ENCODE peak calls at places on chromosomes 6 and 20, in six cellular contexts. One of them, this sample, is unnamed.

GRCh38 chr6:118165500-118165899 is 258.4 kb downstream of the SLC35F1 start:
- DNase-seq in cardiac fibroblast: no peak
- DNase-seq in mucosa of descending colon: no peak
- DNase-seq in neural progenitor cell: no peak
- DNase-seq in ovary: no peak
- DNase-seq in Peyer's patch: no peak
- DNase-seq in this sample: no peak

GRCh38 chr20:34983089-34983820 is 27.6 kb downstream of the MYH7B start:
- DNase-seq in cardiac fibroblast: no peak
- DNase-seq in ovary: no peak
- DNase-seq in Peyer's patch: no peak
- DNase-seq in mucosa of descending colon: no peak
- DNase-seq in neural progenitor cell: no peak
- DNase-seq in this sample: no peak

GRCh38 chr20:60057866-60058807 is 99.9 kb downstream of the CDH26 start:
- DNase-seq in ovary: no peak
- DNase-seq in mucosa of descending colon: peak; percentile 8
- DNase-seq in cardiac fibroblast: peak; percentile 13
- DNase-seq in neural progenitor cell: peak; percentile 62
- DNase-seq in Peyer's patch: no peak
- DNase-seq in this sample: no peak

GRCh38 chr6:558089-558488 is 98.8 kb downstream of the HUS1B start:
- DNase-seq in neural progenitor cell: no peak
- DNase-seq in Peyer's patch: no peak
- DNase-seq in cardiac fibroblast: peak; percentile 12
- DNase-seq in mucosa of descending colon: no peak
- DNase-seq in ovary: no peak
- DNase-seq in this sample: no peak

GRCh38 chr20:8144282-8145245 is 12.5 kb downstream of the PLCB1 start:
- DNase-seq in neural progenitor cell: no peak
- DNase-seq in Peyer's patch: no peak
- DNase-seq in cardiac fibroblast: peak; percentile 80
- DNase-seq in ovary: no peak
- DNase-seq in mucosa of descending colon: no peak
- DNase-seq in this sample: peak; percentile 9

GRCh38 chr6:41689171-41690008 is 46.0 kb downstream of the TFEB start:
- DNase-seq in mucosa of descending colon: no peak
- DNase-seq in neural progenitor cell: no peak
- DNase-seq in cardiac fibroblast: peak; percentile 33
- DNase-seq in Peyer's patch: no peak
- DNase-seq in ovary: peak; percentile 14
- DNase-seq in this sample: no peak

GRCh38 chr6:54493138-54493537 is 184.9 kb downstream of the TINAG start:
- DNase-seq in ovary: no peak
- DNase-seq in cardiac fibroblast: peak; percentile 47
- DNase-seq in neural progenitor cell: no peak
- DNase-seq in Peyer's patch: no peak
- DNase-seq in mucosa of descending colon: no peak
- DNase-seq in this sample: no peak

GRCh38 chr20:46255440-46256104 is 52.7 kb downstream of the CDH22 start:
- DNase-seq in Peyer's patch: peak; percentile 19
- DNase-seq in neural progenitor cell: no peak
- DNase-seq in mucosa of descending colon: peak; percentile 89
- DNase-seq in cardiac fibroblast: peak; percentile 55
- DNase-seq in ovary: peak; percentile 84
- DNase-seq in this sample: peak; percentile 2

GRCh38 chr6:142207265-142207877 is 60.3 kb downstream of the VTA1 start:
- DNase-seq in neural progenitor cell: peak; percentile 78
- DNase-seq in mucosa of descending colon: peak; percentile 48
- DNase-seq in Peyer's patch: peak; percentile 18
- DNase-seq in ovary: no peak
- DNase-seq in cardiac fibroblast: peak; percentile 81
- DNase-seq in this sample: peak; percentile 22

GRCh38 chr20:1761116-1761515 is 103.5 kb upstream of the SIRPG start:
- DNase-seq in mucosa of descending colon: no peak
- DNase-seq in cardiac fibroblast: peak; percentile 74
- DNase-seq in neural progenitor cell: no peak
- DNase-seq in Peyer's patch: no peak
- DNase-seq in ovary: no peak
- DNase-seq in this sample: no peak

GRCh38 chr6:34994693-34995092 is 105.6 kb downstream of the ANKS1A start:
- DNase-seq in mucosa of descending colon: no peak
- DNase-seq in Peyer's patch: no peak
- DNase-seq in cardiac fibroblast: no peak
- DNase-seq in neural progenitor cell: no peak
- DNase-seq in ovary: no peak
- DNase-seq in this sample: no peak

GRCh38 chr6:25389501-25389900 is 110.3 kb downstream of the CARMIL1 start:
- DNase-seq in ovary: no peak
- DNase-seq in mucosa of descending colon: no peak
- DNase-seq in neural progenitor cell: no peak
- DNase-seq in cardiac fibroblast: peak; percentile 78
- DNase-seq in Peyer's patch: no peak
- DNase-seq in this sample: no peak

GRCh38 chr6:165229216-165229615 is 80.2 kb downstream of the C6orf118 start:
- DNase-seq in cardiac fibroblast: no peak
- DNase-seq in Peyer's patch: no peak
- DNase-seq in ovary: no peak
- DNase-seq in neural progenitor cell: no peak
- DNase-seq in mucosa of descending colon: no peak
- DNase-seq in this sample: no peak

GRCh38 chr6:138099832-138100231 is 7.4 kb downstream of the PERP start:
- DNase-seq in mucosa of descending colon: peak; percentile 38
- DNase-seq in ovary: no peak
- DNase-seq in cardiac fibroblast: peak; percentile 31
- DNase-seq in Peyer's patch: no peak
- DNase-seq in neural progenitor cell: no peak
- DNase-seq in this sample: no peak

GRCh38 chr6:125821825-125822281 is 31.1 kb downstream of the NCOA7 start:
- DNase-seq in ovary: no peak
- DNase-seq in neural progenitor cell: no peak
- DNase-seq in mucosa of descending colon: peak; percentile 75
- DNase-seq in Peyer's patch: no peak
- DNase-seq in cardiac fibroblast: peak; percentile 41
- DNase-seq in this sample: no peak

GRCh38 chr6:130843575-130844320 is 16.5 kb downstream of the SMLR1 start:
- DNase-seq in Peyer's patch: no peak
- DNase-seq in mucosa of descending colon: peak; percentile 21
- DNase-seq in cardiac fibroblast: peak; percentile 53
- DNase-seq in neural progenitor cell: peak; percentile 50
- DNase-seq in ovary: no peak
- DNase-seq in this sample: peak; percentile 55

GRCh38 chr20:16147916-16148315 is 425.3 kb downstream of the KIF16B start:
- DNase-seq in cardiac fibroblast: no peak
- DNase-seq in Peyer's patch: no peak
- DNase-seq in mucosa of descending colon: no peak
- DNase-seq in neural progenitor cell: no peak
- DNase-seq in ovary: no peak
- DNase-seq in this sample: no peak

GRCh38 chr6:79868098-79868722 is 79.1 kb downstream of the ELOVL4 start:
- DNase-seq in cardiac fibroblast: peak; percentile 81
- DNase-seq in neural progenitor cell: peak; percentile 90
- DNase-seq in mucosa of descending colon: peak; percentile 78
- DNase-seq in ovary: no peak
- DNase-seq in Peyer's patch: no peak
- DNase-seq in this sample: peak; percentile 74

GRCh38 chr6:42017021-42017643 is 33.2 kb upstream of the TAF8 start:
- DNase-seq in ovary: no peak
- DNase-seq in cardiac fibroblast: peak; percentile 76
- DNase-seq in Peyer's patch: no peak
- DNase-seq in mucosa of descending colon: no peak
- DNase-seq in neural progenitor cell: no peak
- DNase-seq in this sample: peak; percentile 33

GRCh38 chr20:38013891-38014290 is 19.4 kb downstream of the TTI1 start:
- DNase-seq in Peyer's patch: no peak
- DNase-seq in mucosa of descending colon: no peak
- DNase-seq in cardiac fibroblast: no peak
- DNase-seq in neural progenitor cell: no peak
- DNase-seq in ovary: no peak
- DNase-seq in this sample: no peak

GRCh38 chr6:44041461-44042260 is 85.6 kb downstream of the MRPL14 start:
- DNase-seq in cardiac fibroblast: peak; percentile 94
- DNase-seq in ovary: peak; percentile 54
- DNase-seq in Peyer's patch: no peak
- DNase-seq in mucosa of descending colon: no peak
- DNase-seq in neural progenitor cell: no peak
- DNase-seq in this sample: no peak

GRCh38 chr6:13261464-13261994 is 66.8 kb downstream of the TBC1D7 start:
- DNase-seq in neural progenitor cell: no peak
- DNase-seq in mucosa of descending colon: no peak
- DNase-seq in ovary: no peak
- DNase-seq in Peyer's patch: peak; percentile 73
- DNase-seq in cardiac fibroblast: no peak
- DNase-seq in this sample: peak; percentile 80

GRCh38 chr6:107668826-107669474 is 155.2 kb downstream of the SCML4 start:
- DNase-seq in mucosa of descending colon: no peak
- DNase-seq in Peyer's patch: peak; percentile 76
- DNase-seq in ovary: no peak
- DNase-seq in cardiac fibroblast: no peak
- DNase-seq in neural progenitor cell: no peak
- DNase-seq in this sample: peak; percentile 80

GRCh38 chr6:1535295-1535694 is 74.4 kb upstream of the FOXC1 start:
- DNase-seq in neural progenitor cell: no peak
- DNase-seq in cardiac fibroblast: peak; percentile 19
- DNase-seq in Peyer's patch: peak; percentile 43
- DNase-seq in mucosa of descending colon: no peak
- DNase-seq in ovary: no peak
- DNase-seq in this sample: no peak

GRCh38 chr6:18328549-18328922 is 58.6 kb upstream of the RNF144B start:
- DNase-seq in mucosa of descending colon: no peak
- DNase-seq in neural progenitor cell: no peak
- DNase-seq in cardiac fibroblast: no peak
- DNase-seq in Peyer's patch: no peak
- DNase-seq in ovary: no peak
- DNase-seq in this sample: no peak

GRCh38 chr20:36070451-36070850 is 84.1 kb upstream of the EPB41L1 start:
- DNase-seq in Peyer's patch: no peak
- DNase-seq in cardiac fibroblast: no peak
- DNase-seq in neural progenitor cell: peak; percentile 72
- DNase-seq in ovary: no peak
- DNase-seq in mucosa of descending colon: no peak
- DNase-seq in this sample: no peak

GRCh38 chr6:167420858-167421766 is 96.2 kb downstream of the TTLL2 start:
- DNase-seq in cardiac fibroblast: no peak
- DNase-seq in ovary: no peak
- DNase-seq in Peyer's patch: no peak
- DNase-seq in neural progenitor cell: no peak
- DNase-seq in mucosa of descending colon: peak; percentile 92
- DNase-seq in this sample: no peak

GRCh38 chr6:10351678-10352220 is 63.1 kb downstream of the TFAP2A start:
- DNase-seq in neural progenitor cell: no peak
- DNase-seq in cardiac fibroblast: no peak
- DNase-seq in mucosa of descending colon: no peak
- DNase-seq in ovary: no peak
- DNase-seq in Peyer's patch: no peak
- DNase-seq in this sample: no peak

GRCh38 chr6:144340541-144341371 is 55.6 kb downstream of the UTRN start:
- DNase-seq in mucosa of descending colon: no peak
- DNase-seq in neural progenitor cell: no peak
- DNase-seq in ovary: no peak
- DNase-seq in Peyer's patch: no peak
- DNase-seq in cardiac fibroblast: peak; percentile 42
- DNase-seq in this sample: no peak

GRCh38 chr6:5302220-5302946 is 41.1 kb downstream of the FARS2 start:
- DNase-seq in ovary: peak; percentile 43
- DNase-seq in Peyer's patch: no peak
- DNase-seq in mucosa of descending colon: no peak
- DNase-seq in cardiac fibroblast: no peak
- DNase-seq in neural progenitor cell: no peak
- DNase-seq in this sample: peak; percentile 95

GRCh38 chr6:158703840-158704822 is 54.3 kb downstream of the SYTL3 start:
- DNase-seq in ovary: peak; percentile 91
- DNase-seq in cardiac fibroblast: peak; percentile 67
- DNase-seq in mucosa of descending colon: peak; percentile 91
- DNase-seq in Peyer's patch: peak; percentile 76
- DNase-seq in neural progenitor cell: peak; percentile 84
- DNase-seq in this sample: peak; percentile 87

DNA sequence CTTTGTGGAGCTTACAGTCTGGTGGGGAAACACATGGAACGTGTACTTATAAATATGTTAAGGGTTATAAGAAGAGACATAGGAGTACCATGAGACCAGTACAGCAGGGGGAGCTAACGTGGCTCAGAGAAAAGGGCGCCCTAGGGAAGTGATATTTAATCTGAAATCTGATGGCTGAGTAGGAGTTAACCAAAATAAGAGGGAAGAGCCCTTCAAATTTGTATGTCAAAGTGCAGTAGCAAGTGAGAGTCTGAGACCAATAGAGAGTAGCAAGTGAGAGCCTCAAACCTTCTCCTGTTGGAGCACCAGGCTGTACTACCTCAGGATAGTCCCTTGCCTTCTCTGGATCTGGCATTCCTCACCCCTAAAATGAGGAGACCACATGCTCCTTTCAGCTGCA is 6.1 kb upstream of the PKIG start:
- DNase-seq in Peyer's patch: peak; percentile 56
- DNase-seq in neural progenitor cell: no peak
- DNase-seq in ovary: no peak
- DNase-seq in cardiac fibroblast: peak; percentile 70
- DNase-seq in mucosa of descending colon: peak; percentile 28
- DNase-seq in this sample: peak; percentile 66
- H3K4me3 ChIP-seq in Peyer's patch: no peak overlapping the region
- H3K4me3 ChIP-seq in neural progenitor cell: no peak overlapping the region
- H3K4me3 ChIP-seq in ovary: no peak overlapping the region
- H3K4me3 ChIP-seq in cardiac fibroblast: no peak overlapping the region
- H3K4me3 ChIP-seq in mucosa of descending colon: no peak overlapping the region
- H3K4me3 ChIP-seq in this sample: no peak overlapping the region

DNA sequence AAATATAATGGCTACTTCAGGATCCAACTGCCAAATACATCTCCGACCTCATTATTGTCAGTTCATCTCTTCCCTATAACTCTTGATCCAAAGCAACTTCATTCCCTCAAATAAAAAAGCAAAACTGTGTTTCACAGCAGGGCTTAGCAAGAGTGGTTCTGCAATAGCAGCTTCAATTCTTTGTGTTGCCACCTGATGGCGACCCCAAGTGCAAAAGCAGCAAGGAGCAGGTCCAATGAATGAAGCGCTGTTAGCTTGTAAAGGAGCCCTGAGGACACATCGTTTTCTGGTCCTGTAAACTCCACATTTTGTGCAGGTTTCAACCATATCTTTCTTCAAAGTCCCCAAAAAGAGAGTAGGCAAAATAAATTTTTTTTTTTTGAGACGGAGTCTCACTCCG is 19.6 kb downstream of the RTN4IP1 start:
- DNase-seq in cardiac fibroblast: no peak
- DNase-seq in neural progenitor cell: peak; percentile 32
- DNase-seq in mucosa of descending colon: peak; percentile 36
- DNase-seq in ovary: no peak
- DNase-seq in Peyer's patch: peak; percentile 66
- DNase-seq in this sample: peak; percentile 52
- TF ChIP-seq CTCF in cardiac fibroblast: peak; percentile 11
- TF ChIP-seq CTCF in neural progenitor cell: peak; percentile 47
- TF ChIP-seq CTCF in mucosa of descending colon: no peak
- TF ChIP-seq CTCF in ovary: no peak
- TF ChIP-seq CTCF in Peyer's patch: peak; percentile 30
- TF ChIP-seq CTCF in this sample: peak; percentile 31

GRCh38 chr6:148443798-148444560 is 101.3 kb downstream of the SASH1 start:
- DNase-seq in Peyer's patch: no peak
- DNase-seq in neural progenitor cell: no peak
- DNase-seq in mucosa of descending colon: no peak
- DNase-seq in cardiac fibroblast: no peak
- DNase-seq in ovary: no peak
- DNase-seq in this sample: no peak
- H3K4me3 ChIP-seq in Peyer's patch: no peak overlapping the region
- H3K4me3 ChIP-seq in neural progenitor cell: no peak overlapping the region
- H3K4me3 ChIP-seq in mucosa of descending colon: no peak overlapping the region
- H3K4me3 ChIP-seq in cardiac fibroblast: no peak overlapping the region
- H3K4me3 ChIP-seq in ovary: no peak overlapping the region
- H3K4me3 ChIP-seq in this sample: no peak overlapping the region

GRCh38 chr6:31345026-31345730 is 11.8 kb downstream of the HLA-B start:
- DNase-seq in mucosa of descending colon: no peak
- DNase-seq in neural progenitor cell: peak; percentile 24
- DNase-seq in ovary: no peak
- DNase-seq in Peyer's patch: no peak
- DNase-seq in cardiac fibroblast: peak; percentile 18
- DNase-seq in this sample: no peak
- TF ChIP-seq CTCF in mucosa of descending colon: no peak
- TF ChIP-seq CTCF in neural progenitor cell: peak; percentile 26
- TF ChIP-seq CTCF in ovary: no peak
- TF ChIP-seq CTCF in Peyer's patch: no peak
- TF ChIP-seq CTCF in cardiac fibroblast: no peak
- TF ChIP-seq CTCF in this sample: no peak